ENCODE peak calls at places on chromosomes 4 and X, in five cellular contexts. One of them, this sample, is unnamed.
A peak's percentile ranks its signal among the peaks of the same experiment; 100 is the strongest.

GRCh38 chr4:181877329-181877848 is 365.8 kb upstream of the TENM3 start:
- DNase-seq in hepatocyte: no peak
- DNase-seq in H9: no peak
- DNase-seq in mesothelial cell of epicardium: no peak
- DNase-seq in KBM-7: no peak
- DNase-seq in this sample: no peak

GRCh38 chr4:109395694-109396093 is 37.9 kb upstream of the SEC24B start:
- DNase-seq in hepatocyte: no peak
- DNase-seq in KBM-7: no peak
- DNase-seq in mesothelial cell of epicardium: no peak
- DNase-seq in H9: no peak
- DNase-seq in this sample: no peak

GRCh38 chr4:79083406-79084010 is 144.3 kb upstream of the PAQR3 start:
- DNase-seq in KBM-7: no peak
- DNase-seq in mesothelial cell of epicardium: no peak
- DNase-seq in H9: no peak
- DNase-seq in hepatocyte: peak; percentile 30
- DNase-seq in this sample: no peak

GRCh38 chr4:38068107-38068506 is 107.9 kb downstream of the PTTG2 start:
- DNase-seq in H9: no peak
- DNase-seq in mesothelial cell of epicardium: no peak
- DNase-seq in hepatocyte: no peak
- DNase-seq in KBM-7: no peak
- DNase-seq in this sample: no peak

GRCh38 chr4:158314756-158315487 is 104.6 kb downstream of the TMEM144 start:
- DNase-seq in H9: no peak
- DNase-seq in hepatocyte: no peak
- DNase-seq in mesothelial cell of epicardium: no peak
- DNase-seq in KBM-7: no peak
- DNase-seq in this sample: no peak

GRCh38 chr4:6258741-6259140 is 10.9 kb upstream of the WFS1 start:
- DNase-seq in mesothelial cell of epicardium: no peak
- DNase-seq in H9: no peak
- DNase-seq in KBM-7: peak; percentile 42
- DNase-seq in hepatocyte: no peak
- DNase-seq in this sample: peak; percentile 48

GRCh38 chr4:158043971-158044618 is 128.7 kb downstream of the GASK1B start:
- DNase-seq in hepatocyte: no peak
- DNase-seq in mesothelial cell of epicardium: no peak
- DNase-seq in H9: no peak
- DNase-seq in KBM-7: no peak
- DNase-seq in this sample: no peak

GRCh38 chrX:96372313-96373046 is 312.2 kb upstream of the DIAPH2 start:
- DNase-seq in KBM-7: peak; percentile 72
- DNase-seq in H9: peak; percentile 33
- DNase-seq in hepatocyte: peak; percentile 74
- DNase-seq in mesothelial cell of epicardium: no peak
- DNase-seq in this sample: no peak

GRCh38 chrX:40685352-40685918 is 38.1 kb upstream of the CXorf38 start:
- DNase-seq in KBM-7: no peak
- DNase-seq in hepatocyte: no peak
- DNase-seq in mesothelial cell of epicardium: no peak
- DNase-seq in H9: no peak
- DNase-seq in this sample: no peak

GRCh38 chr4:188372856-188373255 is 233.6 kb downstream of the TRIML1 start:
- DNase-seq in mesothelial cell of epicardium: no peak
- DNase-seq in KBM-7: peak; percentile 15
- DNase-seq in H9: no peak
- DNase-seq in hepatocyte: peak; percentile 80
- DNase-seq in this sample: no peak

GRCh38 chr4:119048446-119048845 is 87.2 kb upstream of the MYOZ2 start:
- DNase-seq in hepatocyte: no peak
- DNase-seq in mesothelial cell of epicardium: no peak
- DNase-seq in H9: no peak
- DNase-seq in KBM-7: no peak
- DNase-seq in this sample: no peak

GRCh38 chrX:333611-334311 is 15.2 kb upstream of the GTPBP6 start:
- DNase-seq in H9: no peak
- DNase-seq in mesothelial cell of epicardium: no peak
- DNase-seq in KBM-7: no peak
- DNase-seq in hepatocyte: no peak
- DNase-seq in this sample: no peak

GRCh38 chr4:48913346-48913745 is 6.8 kb upstream of the OCIAD2 start:
- DNase-seq in hepatocyte: no peak
- DNase-seq in mesothelial cell of epicardium: no peak
- DNase-seq in KBM-7: no peak
- DNase-seq in H9: no peak
- DNase-seq in this sample: no peak

GRCh38 chr4:76584235-76585152 is 149.5 kb downstream of the SHROOM3 start:
- DNase-seq in KBM-7: no peak
- DNase-seq in H9: no peak
- DNase-seq in hepatocyte: no peak
- DNase-seq in mesothelial cell of epicardium: no peak
- DNase-seq in this sample: no peak

GRCh38 chrX:71224969-71225368 is 1.9 kb downstream of the GJB1 start:
- DNase-seq in hepatocyte: no peak
- DNase-seq in KBM-7: peak; percentile 32
- DNase-seq in H9: no peak
- DNase-seq in mesothelial cell of epicardium: no peak
- DNase-seq in this sample: no peak

GRCh38 chr4:7365472-7366179 is 69.1 kb downstream of the PSAPL1 start:
- DNase-seq in hepatocyte: no peak
- DNase-seq in mesothelial cell of epicardium: no peak
- DNase-seq in H9: no peak
- DNase-seq in KBM-7: no peak
- DNase-seq in this sample: no peak

GRCh38 chr4:126223784-126224407 is 909.1 kb downstream of the FAT4 start:
- DNase-seq in hepatocyte: peak; percentile 14
- DNase-seq in H9: no peak
- DNase-seq in KBM-7: peak; percentile 25
- DNase-seq in mesothelial cell of epicardium: no peak
- DNase-seq in this sample: no peak

GRCh38 chrX:140440891-140441290 is 64.0 kb downstream of the SOX3 start:
- DNase-seq in hepatocyte: peak; percentile 32
- DNase-seq in mesothelial cell of epicardium: no peak
- DNase-seq in KBM-7: no peak
- DNase-seq in H9: peak; percentile 38
- DNase-seq in this sample: no peak

GRCh38 chr4:146033149-146033548 is 94.5 kb upstream of the ZNF827 start:
- DNase-seq in H9: peak; percentile 51
- DNase-seq in mesothelial cell of epicardium: no peak
- DNase-seq in hepatocyte: peak; percentile 72
- DNase-seq in KBM-7: no peak
- DNase-seq in this sample: no peak

GRCh38 chr4:55866973-55867574 is 13.6 kb downstream of the EXOC1 start:
- DNase-seq in mesothelial cell of epicardium: no peak
- DNase-seq in KBM-7: peak; percentile 68
- DNase-seq in H9: no peak
- DNase-seq in hepatocyte: peak; percentile 73
- DNase-seq in this sample: peak; percentile 25

GRCh38 chr4:39655866-39656265 is 17.2 kb upstream of the SMIM14 start:
- DNase-seq in H9: no peak
- DNase-seq in hepatocyte: no peak
- DNase-seq in mesothelial cell of epicardium: no peak
- DNase-seq in KBM-7: no peak
- DNase-seq in this sample: peak; percentile 43

GRCh38 chr4:13902141-13902540 is 274.6 kb upstream of the BOD1L1 start:
- DNase-seq in KBM-7: no peak
- DNase-seq in hepatocyte: no peak
- DNase-seq in H9: no peak
- DNase-seq in mesothelial cell of epicardium: no peak
- DNase-seq in this sample: no peak

GRCh38 chr4:186604124-186604627 is 48.8 kb upstream of the MTNR1A start:
- DNase-seq in H9: no peak
- DNase-seq in hepatocyte: no peak
- DNase-seq in KBM-7: no peak
- DNase-seq in mesothelial cell of epicardium: no peak
- DNase-seq in this sample: no peak

GRCh38 chr4:6881908-6882307 is 27.7 kb upstream of the TBC1D14 start:
- DNase-seq in KBM-7: no peak
- DNase-seq in hepatocyte: no peak
- DNase-seq in H9: no peak
- DNase-seq in mesothelial cell of epicardium: no peak
- DNase-seq in this sample: no peak

GRCh38 chr4:167210166-167210565 is 24.1 kb downstream of the SPOCK3 start:
- DNase-seq in H9: no peak
- DNase-seq in hepatocyte: no peak
- DNase-seq in KBM-7: no peak
- DNase-seq in mesothelial cell of epicardium: no peak
- DNase-seq in this sample: no peak

GRCh38 chr4:146450524-146450923 is 71.2 kb downstream of the SLC10A7 start:
- DNase-seq in H9: no peak
- DNase-seq in hepatocyte: no peak
- DNase-seq in mesothelial cell of epicardium: no peak
- DNase-seq in KBM-7: no peak
- DNase-seq in this sample: peak; percentile 38

GRCh38 chr4:5824635-5825034 is 68.3 kb downstream of the CRMP1 start:
- DNase-seq in hepatocyte: peak; percentile 29
- DNase-seq in KBM-7: peak; percentile 45
- DNase-seq in H9: no peak
- DNase-seq in mesothelial cell of epicardium: no peak
- DNase-seq in this sample: no peak

GRCh38 chr4:6549445-6549844 is 25.5 kb upstream of the MAN2B2 start:
- DNase-seq in mesothelial cell of epicardium: no peak
- DNase-seq in H9: peak; percentile 51
- DNase-seq in KBM-7: no peak
- DNase-seq in hepatocyte: no peak
- DNase-seq in this sample: no peak

GRCh38 chrX:74890676-74891430 is 34.4 kb downstream of the NEXMIF start:
- DNase-seq in mesothelial cell of epicardium: no peak
- DNase-seq in KBM-7: no peak
- DNase-seq in hepatocyte: no peak
- DNase-seq in H9: no peak
- DNase-seq in this sample: peak; percentile 44